ENCODE peak calls at places on chromosomes 5 and 9, in four cellular contexts. L is fibroblast of lung, G is Peyer's patch, U is neuronal stem cell. N is an unnamed sample. For H3K4me1, the result is how much of the 10 kb centered on the place peaks cover.

GRCh38 chr5:101897914-101898313 is 398.2 kb downstream of the SLCO4C1 start:
- DNase-seq in G (no peak), L (no peak), U (no peak), N (no peak)

GRCh38 chr9:89743576-89744254 is 138.9 kb downstream of the GADD45G start:
- DNase-seq in L (no peak), U (no peak), G (peak), N (no peak)

GRCh38 chr5:62124266-62124665 is 181.7 kb upstream of the KIF2A start:
- DNase-seq in U (no peak), G (no peak), L (no peak), N (no peak)

GRCh38 chr9:71819115-71819739 is 50.9 kb upstream of the CEMIP2 start:
- DNase-seq in U (peak), G (peak), L (peak), N (peak)

GRCh38 chr5:121251954-121252353 is 599.7 kb upstream of the FTMT start:
- DNase-seq in U (no peak), G (no peak), L (peak), N (no peak)

GRCh38 chr5:72144762-72145161 is 37.5 kb downstream of the MAP1B start:
- DNase-seq in G (no peak), L (no peak), U (no peak), N (peak)

GRCh38 chr9:121120386-121120785 is 45.6 kb downstream of the CNTRL start:
- DNase-seq in U (no peak), L (no peak), G (no peak), N (no peak)

GRCh38 chr9:100216178-100216787 is 117.2 kb downstream of the INVS start:
- DNase-seq in U (peak), L (peak), G (peak), N (peak)

GRCh38 chr9:37485389-37486255 is at the start of gene POLR1E:
- DNase-seq in L (peak), U (peak), G (peak), N (peak)

GRCh38 chr9:126756876-126757415 is 47.9 kb upstream of the ZBTB43 start:
- DNase-seq in G (no peak), L (no peak), U (no peak), N (no peak)

GRCh38 chr5:151499636-151500035 is 52.2 kb downstream of the SLC36A1 start:
- DNase-seq in U (no peak), L (no peak), G (no peak), N (no peak)

GRCh38 chr5:78501411-78502338 is 141.3 kb downstream of the SCAMP1 start:
- DNase-seq in G (no peak), L (peak), U (no peak), N (no peak)

GRCh38 chr5:147743686-147744332 is 38.7 kb downstream of the JAKMIP2 start:
- DNase-seq in G (no peak), L (peak), U (no peak), N (no peak)

GRCh38 chr9:122251351-122251750 is 13.3 kb downstream of the RBM18 start:
- DNase-seq in G (no peak), L (no peak), U (no peak), N (no peak)

GRCh38 chr5:73229271-73229670 is 56.3 kb downstream of the TMEM174 start:
- DNase-seq in L (peak), U (no peak), G (no peak), N (no peak)

GRCh38 chr5:60803712-60804111 is 40.4 kb downstream of the ELOVL7 start:
- DNase-seq in U (no peak), G (no peak), L (no peak), N (no peak)

GRCh38 chr9:76530458-76531100 is 71.6 kb downstream of the GCNT1 start:
- DNase-seq in U (no peak), L (peak), G (no peak), N (no peak)

GRCh38 chr5:160555836-160556660 is 134.4 kb downstream of the PTTG1 start:
- DNase-seq in U (no peak), G (no peak), L (peak), N (no peak)

GRCh38 chr5:91225848-91226686 is 157.1 kb downstream of the ARRDC3 start:
- DNase-seq in G (peak), L (peak), U (no peak), N (peak)

GRCh38 chr9:82184524-82184923 is 196.0 kb downstream of the SPATA31D1 start:
- DNase-seq in U (no peak), L (no peak), G (no peak), N (no peak)

GRCh38 chr5:97165726-97166125 is 17.3 kb downstream of the RIOK2 start:
- DNase-seq in U (no peak), G (peak), L (no peak), N (no peak)

GRCh38 chr5:38906503-38906902 is 60.7 kb downstream of the OSMR start:
- DNase-seq in G (no peak), U (no peak), L (no peak), N (no peak)

GRCh38 chr5:138738399-138738798 is 14.8 kb upstream of the CTNNA1 start:
- DNase-seq in L (no peak), U (no peak), G (no peak), N (no peak)

GRCh38 chr5:10486511-10487344 is 45.0 kb downstream of the ROPN1L start:
- DNase-seq in L (no peak), U (no peak), G (no peak), N (no peak)

GRCh38 chr5:67679184-67679855 is 482.7 kb upstream of the CD180 start:
- DNase-seq in U (no peak), G (no peak), L (no peak), N (no peak)

GRCh38 chr5:180070726-180071417 is 687 bp downstream of the RNF130 start:
- DNase-seq in G (peak), U (no peak), L (peak), N (peak)

GRCh38 chr9:79764377-79764776 is 192.6 kb downstream of the TLE4 start:
- DNase-seq in U (no peak), L (peak), G (peak), N (no peak)

GRCh38 chr9:12658531-12659209 is 34.5 kb upstream of the TYRP1 start:
- DNase-seq in G (no peak), U (no peak), L (no peak), N (no peak)

GRCh38 chr5:159184858-159185381 is 24.4 kb downstream of the RNF145 start:
- DNase-seq in L (peak), G (no peak), U (no peak), N (peak)

GRCh38 chr5:169637085-169637855 is at the start of gene DOCK2:
- DNase-seq in L (no peak), U (no peak), G (peak), N (no peak)

GRCh38 chr9:133104718-133105460 is 16.2 kb downstream of the RALGDS start:
- DNase-seq in G (peak), U (no peak), L (no peak), N (no peak)

GRCh38 chr9:124248066-124248465 is 9.7 kb upstream of the NEK6 start:
- DNase-seq in U (no peak), G (peak), L (no peak), N (no peak)

GRCh38 chr9:122819791-122820489 is 8.4 kb downstream of the PDCL start:
- DNase-seq in L (peak), U (no peak), G (no peak), N (peak)

GRCh38 chr9:127568618-127568970 is 43.5 kb upstream of the STXBP1 start:
- DNase-seq in L (no peak), G (no peak), U (no peak), N (no peak)

GRCh38 chr5:151476054-151476453 is 28.7 kb downstream of the SLC36A1 start:
- DNase-seq in G (no peak), L (no peak), U (no peak), N (no peak)

GRCh38 chr5:116032094-116032517 is at the start of gene ARL14EPL:
- DNase-seq in G (peak), U (no peak), L (peak), N (no peak)

DNA sequence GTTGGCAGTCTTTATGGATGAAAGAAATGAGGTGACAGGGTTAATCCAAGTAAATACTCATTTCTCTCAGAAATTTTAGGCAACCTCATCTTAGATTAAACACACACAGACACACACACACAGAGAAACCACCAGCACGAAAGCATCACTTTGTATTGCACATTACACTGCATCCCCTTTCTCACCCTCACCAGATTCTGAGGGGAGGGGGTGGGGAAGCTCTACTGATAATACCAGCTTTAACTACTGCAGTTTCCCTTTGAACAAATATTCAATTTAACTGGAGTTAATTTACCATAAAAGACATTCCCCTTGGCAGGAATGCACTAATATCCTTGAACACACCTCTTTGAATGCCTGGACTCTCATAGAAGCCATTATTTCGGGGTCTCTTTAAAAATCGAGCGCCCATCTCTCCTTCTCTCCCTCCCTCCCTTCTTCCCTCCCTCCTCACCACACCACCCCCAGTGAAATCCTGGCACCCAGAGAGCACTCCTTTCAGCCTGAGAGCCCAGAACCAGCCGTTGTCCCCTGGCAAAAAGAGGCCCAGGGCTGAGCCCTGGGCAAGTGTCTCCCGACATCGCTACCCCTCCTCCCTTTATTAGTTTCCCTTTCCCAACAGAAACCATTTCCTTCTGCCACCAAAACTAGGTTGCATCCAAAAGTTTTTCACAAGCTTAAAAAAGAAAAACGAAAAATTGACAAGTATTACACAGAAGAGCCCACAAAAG is 2.8 kb upstream of the NFIB start:
- DNase-seq in U (no peak), L (no peak), G (no peak), N (peak)
- H3K4me1 ChIP-seq in U (under half), L (under half), G (under half), N (under half)

DNA sequence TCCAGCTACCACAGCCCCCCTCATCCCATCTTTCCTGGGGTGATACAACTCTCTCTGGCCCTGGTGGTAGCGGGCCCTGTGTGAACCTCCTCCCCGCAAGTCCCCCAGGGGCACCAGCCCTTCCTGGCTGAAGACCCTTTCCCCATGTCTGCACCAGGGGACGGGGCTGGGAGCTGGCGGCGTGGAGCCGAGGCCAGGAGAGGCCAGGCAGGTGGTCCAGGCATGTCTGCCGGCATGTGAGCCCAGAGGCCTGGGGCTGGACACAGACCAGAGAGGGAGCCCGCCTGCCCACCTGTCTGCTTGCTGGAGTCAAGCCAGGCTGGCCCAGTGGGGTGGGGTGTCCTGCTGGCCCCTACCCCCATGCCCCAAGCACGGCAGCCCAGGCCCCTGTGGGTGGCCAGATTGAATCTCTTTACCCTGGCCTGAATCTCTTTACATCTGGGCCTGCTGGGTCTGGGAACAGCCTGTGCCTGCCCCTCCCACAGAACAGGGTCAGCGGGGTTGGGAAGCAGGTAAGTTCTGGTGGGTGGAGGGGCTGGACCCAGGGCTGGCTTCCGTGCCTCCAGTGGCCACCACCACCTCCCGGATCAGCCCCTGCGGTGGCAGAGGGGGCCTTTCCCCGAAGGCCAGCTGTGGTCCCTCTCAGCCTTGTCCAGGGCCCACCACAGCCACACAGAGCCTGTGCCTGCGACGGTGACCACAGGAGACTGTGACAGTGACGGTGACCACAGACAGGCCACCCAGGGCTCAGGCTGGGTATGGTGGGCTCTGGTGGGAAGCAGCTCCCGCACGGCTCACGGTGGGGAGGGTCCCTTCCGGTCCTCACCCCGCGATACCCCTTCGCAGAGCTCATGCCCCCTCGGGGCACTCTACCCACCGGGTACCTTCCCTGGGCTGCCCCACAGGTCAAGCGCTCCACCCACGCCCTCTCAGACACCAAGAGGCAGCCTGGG is 7.1 kb downstream of the LCN12 start:
- DNase-seq in G (no peak), U (no peak), L (no peak), N (no peak)
- H3K4me1 ChIP-seq in G (under half), U (under half), L (under half), N (under half)

DNA sequence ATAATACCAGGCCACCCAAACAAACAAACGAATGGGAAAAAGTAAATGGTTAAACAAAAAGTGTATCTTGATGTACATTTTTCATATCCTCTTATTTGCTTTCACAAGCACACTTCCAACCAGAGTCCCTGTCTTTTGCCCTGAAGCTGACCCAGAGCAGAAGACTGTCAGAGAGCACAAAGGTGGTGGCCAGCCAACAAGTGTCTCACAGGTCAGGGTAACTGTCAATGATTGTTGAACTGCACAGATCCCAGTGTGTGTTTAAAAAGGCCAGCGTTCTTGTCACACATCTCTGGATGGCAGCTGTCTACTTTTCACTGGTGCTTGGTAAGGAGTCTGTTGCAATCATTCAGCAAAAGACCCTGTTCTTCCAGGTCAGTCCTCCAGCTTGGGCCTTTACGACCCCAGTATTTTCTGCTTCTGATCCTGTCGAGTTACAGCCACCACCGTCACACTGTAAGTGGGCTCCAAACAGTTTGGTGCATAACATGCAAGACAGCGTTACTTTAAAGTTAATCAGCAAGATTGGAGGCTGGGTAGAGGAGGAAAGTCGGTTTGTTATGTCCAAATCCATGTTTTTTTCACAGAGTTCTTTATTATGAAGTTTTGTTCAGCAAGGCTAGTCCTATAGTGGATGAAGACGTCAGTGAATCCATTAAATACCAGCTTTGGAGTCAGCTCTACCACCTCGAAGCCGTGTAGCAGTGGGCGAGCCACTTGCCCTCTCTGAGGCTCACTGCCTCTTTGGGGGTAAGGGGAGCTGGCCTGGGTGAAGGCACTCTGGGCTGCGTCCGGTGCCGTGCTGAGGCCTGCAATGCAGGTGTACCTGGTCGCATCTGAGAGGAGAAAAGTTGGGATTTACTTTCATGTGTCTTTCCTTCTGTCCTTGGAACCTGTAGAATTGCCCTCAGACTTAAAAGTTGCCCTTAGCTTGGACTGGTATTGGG is 265.7 kb downstream of the AOPEP start:
- DNase-seq in G (no peak), L (no peak), U (no peak), N (no peak)
- H3K4me1 ChIP-seq in G (under half), L (under half), U (under half), N (under half)

GRCh38 chr5:145834554-145834916 is 607 bp downstream of the PRELID2 start:
- DNase-seq in G (no peak), U (no peak), L (peak), N (no peak)
- H3K4me1 ChIP-seq in G (under half), U (under half), L (under half), N (under half)

GRCh38 chr9:9032950-9033349 is 1233.4 kb upstream of the DMAC1 start:
- DNase-seq in L (no peak), U (no peak), G (no peak), N (no peak)
- H3K4me1 ChIP-seq in L (under half), U (under half), G (under half), N (under half)

N was measured in HAP-1.